ENCODE peak calls at places on chromosomes 6 and 20, in eight cellular contexts. One of them, this sample, is unnamed.
A peak's percentile ranks its signal among the peaks of the same experiment; 100 is the strongest.

GRCh38 chr6:129251669-129252376 is 368.9 kb downstream of the LAMA2 start:
- DNase-seq in sigmoid colon: no peak
- DNase-seq in cardiac muscle cell: peak; percentile 85
- DNase-seq in cardiac fibroblast: peak; percentile 85
- DNase-seq in heart left ventricle: no peak
- DNase-seq in fibroblast of mammary gland: peak; percentile 75
- DNase-seq in psoas muscle: peak; percentile 14
- DNase-seq in colonic mucosa: peak; percentile 89
- DNase-seq in this sample: peak; percentile 75

GRCh38 chr20:39941235-39941634 is 747.8 kb downstream of the MAFB start:
- DNase-seq in psoas muscle: no peak
- DNase-seq in cardiac muscle cell: no peak
- DNase-seq in cardiac fibroblast: no peak
- DNase-seq in heart left ventricle: peak; percentile 23
- DNase-seq in sigmoid colon: no peak
- DNase-seq in fibroblast of mammary gland: no peak
- DNase-seq in colonic mucosa: no peak
- DNase-seq in this sample: no peak

GRCh38 chr20:52500150-52500549 is 308.6 kb upstream of the ZFP64 start:
- DNase-seq in heart left ventricle: no peak
- DNase-seq in cardiac fibroblast: no peak
- DNase-seq in cardiac muscle cell: no peak
- DNase-seq in sigmoid colon: no peak
- DNase-seq in fibroblast of mammary gland: no peak
- DNase-seq in psoas muscle: no peak
- DNase-seq in colonic mucosa: no peak
- DNase-seq in this sample: no peak

GRCh38 chr20:61522498-61523090 is 270.5 kb downstream of the CDH4 start:
- DNase-seq in cardiac muscle cell: no peak
- DNase-seq in colonic mucosa: no peak
- DNase-seq in heart left ventricle: no peak
- DNase-seq in sigmoid colon: no peak
- DNase-seq in fibroblast of mammary gland: no peak
- DNase-seq in psoas muscle: no peak
- DNase-seq in cardiac fibroblast: no peak
- DNase-seq in this sample: no peak

GRCh38 chr6:92759195-92759594 is 660.2 kb downstream of the EPHA7 start:
- DNase-seq in heart left ventricle: no peak
- DNase-seq in cardiac fibroblast: no peak
- DNase-seq in sigmoid colon: no peak
- DNase-seq in fibroblast of mammary gland: no peak
- DNase-seq in cardiac muscle cell: no peak
- DNase-seq in psoas muscle: no peak
- DNase-seq in colonic mucosa: no peak
- DNase-seq in this sample: no peak

GRCh38 chr20:46213946-46214830 is 94.1 kb downstream of the CDH22 start:
- DNase-seq in colonic mucosa: no peak
- DNase-seq in psoas muscle: peak; percentile 86
- DNase-seq in sigmoid colon: peak; percentile 71
- DNase-seq in cardiac muscle cell: no peak
- DNase-seq in cardiac fibroblast: peak; percentile 14
- DNase-seq in heart left ventricle: no peak
- DNase-seq in fibroblast of mammary gland: peak; percentile 55
- DNase-seq in this sample: no peak

GRCh38 chr20:59102722-59103415 is 60.3 kb upstream of the PRELID3B start:
- DNase-seq in cardiac muscle cell: no peak
- DNase-seq in psoas muscle: no peak
- DNase-seq in cardiac fibroblast: no peak
- DNase-seq in fibroblast of mammary gland: no peak
- DNase-seq in heart left ventricle: no peak
- DNase-seq in colonic mucosa: no peak
- DNase-seq in sigmoid colon: no peak
- DNase-seq in this sample: no peak

GRCh38 chr6:91276315-91276714 is 689.4 kb upstream of the MAP3K7 start:
- DNase-seq in fibroblast of mammary gland: no peak
- DNase-seq in cardiac muscle cell: no peak
- DNase-seq in cardiac fibroblast: no peak
- DNase-seq in sigmoid colon: no peak
- DNase-seq in psoas muscle: no peak
- DNase-seq in colonic mucosa: no peak
- DNase-seq in heart left ventricle: no peak
- DNase-seq in this sample: peak; percentile 37

GRCh38 chr6:137878810-137879285 is 11.8 kb downstream of the TNFAIP3 start:
- DNase-seq in sigmoid colon: peak; percentile 65
- DNase-seq in cardiac muscle cell: no peak
- DNase-seq in colonic mucosa: no peak
- DNase-seq in fibroblast of mammary gland: no peak
- DNase-seq in psoas muscle: peak; percentile 82
- DNase-seq in cardiac fibroblast: no peak
- DNase-seq in heart left ventricle: peak; percentile 81
- DNase-seq in this sample: no peak

GRCh38 chr20:63554361-63555278 is 661 bp downstream of the FNDC11 start:
- DNase-seq in sigmoid colon: no peak
- DNase-seq in fibroblast of mammary gland: no peak
- DNase-seq in colonic mucosa: no peak
- DNase-seq in psoas muscle: no peak
- DNase-seq in cardiac fibroblast: no peak
- DNase-seq in heart left ventricle: no peak
- DNase-seq in cardiac muscle cell: no peak
- DNase-seq in this sample: no peak
- H3K4me3 ChIP-seq in sigmoid colon: peak overlapping the region; percentile 47
- H3K4me3 ChIP-seq in fibroblast of mammary gland: no peak overlapping the region
- H3K4me3 ChIP-seq in colonic mucosa: peak overlapping the region; percentile 54
- H3K4me3 ChIP-seq in psoas muscle: peak overlapping the region; percentile 67
- H3K4me3 ChIP-seq in cardiac fibroblast: peak overlapping the region; percentile 62
- H3K4me3 ChIP-seq in heart left ventricle: peak overlapping the region; percentile 60
- H3K4me3 ChIP-seq in cardiac muscle cell: peak overlapping the region; percentile 74
- H3K4me3 ChIP-seq in this sample: peak overlapping the region; percentile 47

GRCh38 chr6:12171735-12172134 is 118.4 kb upstream of the EDN1 start:
- DNase-seq in cardiac muscle cell: no peak
- DNase-seq in colonic mucosa: no peak
- DNase-seq in psoas muscle: no peak
- DNase-seq in sigmoid colon: no peak
- DNase-seq in heart left ventricle: no peak
- DNase-seq in cardiac fibroblast: no peak
- DNase-seq in fibroblast of mammary gland: no peak
- DNase-seq in this sample: no peak

GRCh38 chr6:12170351-12171079 is 119.6 kb upstream of the EDN1 start:
- DNase-seq in fibroblast of mammary gland: peak; percentile 48
- DNase-seq in sigmoid colon: no peak
- DNase-seq in heart left ventricle: no peak
- DNase-seq in cardiac muscle cell: no peak
- DNase-seq in colonic mucosa: no peak
- DNase-seq in psoas muscle: no peak
- DNase-seq in cardiac fibroblast: no peak
- DNase-seq in this sample: no peak

GRCh38 chr6:12165722-12166121 is 124.4 kb upstream of the EDN1 start:
- DNase-seq in sigmoid colon: no peak
- DNase-seq in cardiac muscle cell: no peak
- DNase-seq in colonic mucosa: no peak
- DNase-seq in heart left ventricle: no peak
- DNase-seq in fibroblast of mammary gland: no peak
- DNase-seq in psoas muscle: no peak
- DNase-seq in cardiac fibroblast: no peak
- DNase-seq in this sample: no peak

GRCh38 chr6:12172572-12172971 is 117.6 kb upstream of the EDN1 start:
- DNase-seq in psoas muscle: no peak
- DNase-seq in colonic mucosa: no peak
- DNase-seq in cardiac fibroblast: no peak
- DNase-seq in heart left ventricle: no peak
- DNase-seq in sigmoid colon: no peak
- DNase-seq in cardiac muscle cell: no peak
- DNase-seq in fibroblast of mammary gland: no peak
- DNase-seq in this sample: no peak

DNA sequence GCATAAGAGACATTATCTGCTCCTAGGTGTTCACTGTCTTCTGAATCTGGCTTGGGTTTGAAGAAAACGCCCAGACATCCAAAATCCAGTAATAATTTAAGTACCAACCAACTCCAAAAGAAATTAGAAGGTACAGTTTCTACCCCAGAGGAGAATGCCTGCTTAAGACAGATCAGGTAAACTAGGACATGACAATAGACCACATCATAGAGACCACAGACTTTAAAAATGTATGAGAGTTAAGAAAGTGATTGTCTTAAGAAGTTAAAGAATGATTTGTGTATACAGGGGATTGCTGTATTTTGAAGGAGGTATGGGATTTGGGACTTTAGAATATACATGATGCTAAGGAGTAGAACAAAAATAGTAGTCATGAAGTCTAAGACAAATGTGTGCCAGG is 120.8 kb upstream of the EDN1 start:
- DNase-seq in fibroblast of mammary gland: no peak
- DNase-seq in sigmoid colon: no peak
- DNase-seq in colonic mucosa: no peak
- DNase-seq in cardiac fibroblast: no peak
- DNase-seq in psoas muscle: no peak
- DNase-seq in heart left ventricle: no peak
- DNase-seq in cardiac muscle cell: no peak
- DNase-seq in this sample: no peak
- H3K4me3 ChIP-seq in fibroblast of mammary gland: no peak overlapping the region
- H3K4me3 ChIP-seq in sigmoid colon: no peak overlapping the region
- H3K4me3 ChIP-seq in colonic mucosa: no peak overlapping the region
- H3K4me3 ChIP-seq in cardiac fibroblast: no peak overlapping the region
- H3K4me3 ChIP-seq in psoas muscle: no peak overlapping the region
- H3K4me3 ChIP-seq in heart left ventricle: no peak overlapping the region
- H3K4me3 ChIP-seq in cardiac muscle cell: no peak overlapping the region
- H3K4me3 ChIP-seq in this sample: no peak overlapping the region

GRCh38 chr6:24744911-24745310 is 26.0 kb upstream of the C6orf62 start:
- DNase-seq in cardiac muscle cell: no peak
- DNase-seq in fibroblast of mammary gland: no peak
- DNase-seq in sigmoid colon: no peak
- DNase-seq in heart left ventricle: no peak
- DNase-seq in psoas muscle: no peak
- DNase-seq in cardiac fibroblast: no peak
- DNase-seq in colonic mucosa: no peak
- DNase-seq in this sample: no peak

GRCh38 chr6:24740861-24741260 is 21.9 kb upstream of the C6orf62 start:
- DNase-seq in heart left ventricle: no peak
- DNase-seq in fibroblast of mammary gland: peak; percentile 54
- DNase-seq in cardiac muscle cell: no peak
- DNase-seq in cardiac fibroblast: no peak
- DNase-seq in colonic mucosa: no peak
- DNase-seq in sigmoid colon: no peak
- DNase-seq in psoas muscle: no peak
- DNase-seq in this sample: peak; percentile 41

GRCh38 chr6:24738732-24739131 is 19.8 kb upstream of the C6orf62 start:
- DNase-seq in psoas muscle: no peak
- DNase-seq in colonic mucosa: no peak
- DNase-seq in heart left ventricle: no peak
- DNase-seq in sigmoid colon: no peak
- DNase-seq in cardiac muscle cell: peak; percentile 47
- DNase-seq in cardiac fibroblast: peak; percentile 56
- DNase-seq in fibroblast of mammary gland: no peak
- DNase-seq in this sample: no peak

GRCh38 chr6:24743944-24744335 is 25.0 kb upstream of the C6orf62 start:
- DNase-seq in sigmoid colon: no peak
- DNase-seq in cardiac muscle cell: no peak
- DNase-seq in psoas muscle: no peak
- DNase-seq in colonic mucosa: no peak
- DNase-seq in heart left ventricle: no peak
- DNase-seq in cardiac fibroblast: no peak
- DNase-seq in fibroblast of mammary gland: no peak
- DNase-seq in this sample: no peak

GRCh38 chr6:24743265-24743943 is 24.4 kb upstream of the C6orf62 start:
- DNase-seq in heart left ventricle: no peak
- DNase-seq in colonic mucosa: no peak
- DNase-seq in fibroblast of mammary gland: peak; percentile 99
- DNase-seq in sigmoid colon: no peak
- DNase-seq in psoas muscle: no peak
- DNase-seq in cardiac muscle cell: peak; percentile 96
- DNase-seq in cardiac fibroblast: peak; percentile 97
- DNase-seq in this sample: peak; percentile 96
- H3K4me3 ChIP-seq in heart left ventricle: no peak overlapping the region
- H3K4me3 ChIP-seq in colonic mucosa: no peak overlapping the region
- H3K4me3 ChIP-seq in fibroblast of mammary gland: peak overlapping the region; percentile 21
- H3K4me3 ChIP-seq in sigmoid colon: no peak overlapping the region
- H3K4me3 ChIP-seq in psoas muscle: peak overlapping the region; percentile 7
- H3K4me3 ChIP-seq in cardiac muscle cell: no peak overlapping the region
- H3K4me3 ChIP-seq in cardiac fibroblast: peak overlapping the region; percentile 0
- H3K4me3 ChIP-seq in this sample: no peak overlapping the region

GRCh38 chr6:112332274-112332673 is 14.9 kb upstream of the RFPL4B start:
- DNase-seq in sigmoid colon: no peak
- DNase-seq in colonic mucosa: no peak
- DNase-seq in heart left ventricle: no peak
- DNase-seq in cardiac fibroblast: no peak
- DNase-seq in cardiac muscle cell: no peak
- DNase-seq in fibroblast of mammary gland: peak; percentile 80
- DNase-seq in psoas muscle: no peak
- DNase-seq in this sample: no peak

GRCh38 chr6:112330071-112330876 is 16.9 kb upstream of the RFPL4B start:
- DNase-seq in sigmoid colon: no peak
- DNase-seq in fibroblast of mammary gland: peak; percentile 70
- DNase-seq in heart left ventricle: no peak
- DNase-seq in cardiac muscle cell: peak; percentile 31
- DNase-seq in cardiac fibroblast: peak; percentile 54
- DNase-seq in psoas muscle: no peak
- DNase-seq in colonic mucosa: no peak
- DNase-seq in this sample: no peak

GRCh38 chr6:112335736-112336135 is 11.4 kb upstream of the RFPL4B start:
- DNase-seq in colonic mucosa: no peak
- DNase-seq in fibroblast of mammary gland: no peak
- DNase-seq in sigmoid colon: no peak
- DNase-seq in heart left ventricle: no peak
- DNase-seq in psoas muscle: no peak
- DNase-seq in cardiac muscle cell: no peak
- DNase-seq in cardiac fibroblast: peak; percentile 3
- DNase-seq in this sample: no peak

GRCh38 chr6:112331306-112331705 is 15.8 kb upstream of the RFPL4B start:
- DNase-seq in colonic mucosa: no peak
- DNase-seq in cardiac fibroblast: peak; percentile 14
- DNase-seq in fibroblast of mammary gland: peak; percentile 86
- DNase-seq in psoas muscle: no peak
- DNase-seq in heart left ventricle: no peak
- DNase-seq in sigmoid colon: no peak
- DNase-seq in cardiac muscle cell: no peak
- DNase-seq in this sample: no peak

DNA sequence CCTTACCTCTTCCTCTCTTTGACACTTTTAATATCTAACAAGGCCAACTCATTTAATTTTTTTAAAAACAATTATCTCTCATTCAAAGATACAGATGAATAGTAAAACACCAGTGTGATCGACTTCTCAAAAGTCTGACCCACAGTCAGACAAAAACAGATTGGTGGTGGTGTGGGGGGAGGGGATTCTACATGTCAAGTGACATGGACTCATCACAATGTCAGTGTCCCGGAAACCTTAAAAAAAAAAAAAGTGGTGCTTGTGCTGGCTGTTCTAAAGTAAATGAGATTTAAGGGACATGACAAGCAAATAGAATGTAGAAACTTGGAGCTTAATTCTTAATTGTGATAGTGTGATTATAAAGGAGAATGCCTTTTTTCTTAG is 16.3 kb upstream of the RFPL4B start:
- DNase-seq in colonic mucosa: no peak
- DNase-seq in heart left ventricle: no peak
- DNase-seq in cardiac fibroblast: no peak
- DNase-seq in psoas muscle: no peak
- DNase-seq in sigmoid colon: no peak
- DNase-seq in cardiac muscle cell: no peak
- DNase-seq in fibroblast of mammary gland: no peak
- DNase-seq in this sample: no peak
- H3K4me3 ChIP-seq in colonic mucosa: no peak overlapping the region
- H3K4me3 ChIP-seq in heart left ventricle: no peak overlapping the region
- H3K4me3 ChIP-seq in cardiac fibroblast: no peak overlapping the region
- H3K4me3 ChIP-seq in psoas muscle: no peak overlapping the region
- H3K4me3 ChIP-seq in sigmoid colon: no peak overlapping the region
- H3K4me3 ChIP-seq in cardiac muscle cell: no peak overlapping the region
- H3K4me3 ChIP-seq in fibroblast of mammary gland: no peak overlapping the region
- H3K4me3 ChIP-seq in this sample: no peak overlapping the region

GRCh38 chr6:6725120-6725833 is 136.8 kb downstream of the LY86 start:
- DNase-seq in sigmoid colon: no peak
- DNase-seq in heart left ventricle: no peak
- DNase-seq in cardiac muscle cell: no peak
- DNase-seq in fibroblast of mammary gland: no peak
- DNase-seq in colonic mucosa: no peak
- DNase-seq in psoas muscle: no peak
- DNase-seq in cardiac fibroblast: no peak
- DNase-seq in this sample: no peak
- H3K4me3 ChIP-seq in sigmoid colon: peak overlapping the region; percentile 50
- H3K4me3 ChIP-seq in heart left ventricle: peak overlapping the region; percentile 50
- H3K4me3 ChIP-seq in cardiac muscle cell: no peak overlapping the region
- H3K4me3 ChIP-seq in fibroblast of mammary gland: peak overlapping the region; percentile 29
- H3K4me3 ChIP-seq in colonic mucosa: no peak overlapping the region
- H3K4me3 ChIP-seq in psoas muscle: peak overlapping the region; percentile 62
- H3K4me3 ChIP-seq in cardiac fibroblast: peak overlapping the region; percentile 32
- H3K4me3 ChIP-seq in this sample: peak overlapping the region; percentile 25